ENCODE peak calls at places on chromosomes 4 and X, in seven cellular contexts. A is CD4-positive, CD25-positive, alpha-beta regulatory T cell; M is amygdala; H is hypothalamus; F is NCI-H2171 treated with DMSO at 0.1 percent for 48 hours; S is NCI-H510A treated with DMSO at 0.1 percent for 48 hours; T is HFFc6. W is an unnamed sample.

GRCh38 chr4:55312491-55313101 is 33.4 kb upstream of the SRD5A3 start:
- DNase-seq in A (peak; percentile 3), M (no peak), H (no peak), F (peak; percentile 52), S (peak; percentile 10), T (peak; percentile 40), W (no peak)

GRCh38 chr4:79661196-79661595 is 253.2 kb upstream of the GK2 start:
- DNase-seq in A (no peak), M (no peak), H (no peak), F (no peak), S (no peak), T (no peak), W (no peak)

GRCh38 chr4:154361450-154361849 is 130.1 kb downstream of the DCHS2 start:
- DNase-seq in A (no peak), M (no peak), H (no peak), F (no peak), S (no peak), T (no peak), W (no peak)

GRCh38 chr4:176052744-176053143 is 12.9 kb upstream of the WDR17 start:
- DNase-seq in A (no peak), M (no peak), H (no peak), F (no peak), S (no peak), T (no peak), W (no peak)

GRCh38 chr4:153788419-153789276 is at the start of gene SFRP2:
- DNase-seq in A (no peak), M (no peak), H (no peak), F (no peak), S (no peak), T (no peak), W (no peak)

GRCh38 chr4:4269856-4270255 is 20.1 kb downstream of the LYAR start:
- DNase-seq in A (no peak), M (no peak), H (no peak), F (no peak), S (no peak), T (no peak), W (no peak)

GRCh38 chr4:111434581-111434980 is 710.7 kb upstream of the FAM241A start:
- DNase-seq in A (no peak), M (no peak), H (no peak), F (no peak), S (no peak), T (no peak), W (no peak)

GRCh38 chrX:9635368-9635767 is 130.3 kb downstream of the GPR143 start:
- DNase-seq in A (no peak), M (peak; percentile 0), H (peak; percentile 2), F (no peak), S (no peak), T (no peak), W (no peak)

GRCh38 chr4:48780867-48781219 is 764 bp upstream of the FRYL start:
- DNase-seq in A (peak; percentile 28), M (no peak), H (no peak), F (no peak), S (no peak), T (peak; percentile 52), W (no peak)

W was measured in DMS153.